ENCODE peak calls at places on chromosomes 11 and 22, in seven cellular contexts. M is HCT116, F is AG20443, Q is KBM-7, D is M059J, O is heart left ventricle, A is HFF-Myc. K is an unnamed sample.

GRCh38 chr22:27400811-27401210 is 400.7 kb downstream of the MN1 start:
- DNase-seq in M (no peak), O (no peak), Q (no peak), F (no peak), A (no peak), D (no peak), K (no peak)

GRCh38 chr11:28251263-28251662 is 143.1 kb downstream of the METTL15 start:
- DNase-seq in D (no peak), M (no peak), A (no peak), Q (no peak), O (no peak), F (no peak), K (no peak)

GRCh38 chr11:111912535-111912934 is at the start of gene HSPB2:
- DNase-seq in D (no peak), O (peak; percentile 54), Q (no peak), A (no peak), M (no peak), F (no peak), K (no peak)

GRCh38 chr11:3176487-3176886 is 11.4 kb upstream of the OSBPL5 start:
- DNase-seq in O (no peak), F (no peak), D (no peak), Q (no peak), M (no peak), A (no peak), K (no peak)

GRCh38 chr11:44007746-44008501 is 39.9 kb upstream of the ACCSL start:
- DNase-seq in A (no peak), O (no peak), F (no peak), Q (no peak), M (no peak), D (peak; percentile 88), K (no peak)

GRCh38 chr11:76903325-76903724 is 42.6 kb downstream of the ACER3 start:
- DNase-seq in D (no peak), Q (no peak), A (no peak), O (no peak), F (no peak), M (peak; percentile 18), K (peak; percentile 67)

GRCh38 chr11:116595305-116595880 is 177.4 kb downstream of the BUD13 start:
- DNase-seq in F (no peak), O (no peak), Q (no peak), M (no peak), A (no peak), D (no peak), K (no peak)

GRCh38 chr11:86952933-86953637 is 2.1 kb downstream of the FZD4 start:
- DNase-seq in Q (no peak), O (no peak), A (no peak), D (peak; percentile 25), M (no peak), F (no peak), K (no peak)

GRCh38 chr22:22927888-22928665 is 40.5 kb downstream of the IGLL5 start:
- DNase-seq in O (no peak), A (no peak), M (no peak), Q (no peak), D (no peak), F (no peak), K (no peak)

GRCh38 chr11:33039274-33040126 is at the start of gene TCP11L1:
- DNase-seq in M (peak; percentile 78), Q (peak; percentile 94), A (peak; percentile 76), O (peak; percentile 94), F (peak; percentile 91), D (peak; percentile 92), K (peak; percentile 74)

GRCh38 chr11:126231725-126232459 is 20.3 kb downstream of the FAM118B start:
- DNase-seq in D (peak; percentile 56), M (no peak), F (no peak), Q (no peak), A (no peak), O (no peak), K (no peak)

GRCh38 chr22:31488346-31488883 is 1.2 kb downstream of the EIF4ENIF1 start:
- DNase-seq in Q (peak; percentile 1), O (no peak), M (no peak), A (no peak), D (no peak), F (no peak), K (no peak)

GRCh38 chr11:98047647-98048046 is 973.1 kb upstream of the CNTN5 start:
- DNase-seq in D (no peak), O (no peak), F (no peak), Q (no peak), A (no peak), M (no peak), K (no peak)

GRCh38 chr11:59200421-59200746 is 12.3 kb downstream of the MPEG1 start:
- DNase-seq in F (no peak), D (no peak), A (no peak), M (no peak), O (no peak), Q (no peak), K (no peak)

GRCh38 chr11:26410967-26411366 is 79.0 kb downstream of the ANO3 start:
- DNase-seq in M (no peak), A (no peak), O (no peak), F (no peak), Q (no peak), D (no peak), K (no peak)

GRCh38 chr11:129348813-129349212 is 26.8 kb upstream of the BARX2 start:
- DNase-seq in Q (no peak), O (no peak), F (no peak), D (no peak), M (no peak), A (no peak), K (no peak)

GRCh38 chr11:117545706-117546105 is 218.1 kb downstream of the CEP164 start:
- DNase-seq in M (no peak), F (no peak), O (no peak), D (no peak), Q (no peak), A (no peak), K (no peak)